ENCODE peak calls at places on chromosome 2, in seven cellular contexts. B is T-helper 2 cell; P is stimulated activated CD8-positive, alpha-beta memory T cell treated with anti-CD3 and anti-CD28 coated beads, Interleukin-15, amount 100 ng/mL, for 48 hours; A is NCI-H1092 treated with DMSO at 0.1 percent for 48 hours; T is nephron progenitor cell; R is WTC11; Z is NCI-H774. L is an unnamed sample.

GRCh38 chr2:196711625-196712024 is 72.1 kb downstream of the CCDC150 start:
- DNase-seq in B (no peak), P (no peak), A (no peak), T (no peak), R (no peak), Z (no peak), L (no peak)

GRCh38 chr2:160077912-160078585 is 15.6 kb upstream of the PLA2R1 start:
- DNase-seq in B (no peak), P (no peak), A (no peak), T (no peak), R (no peak), Z (no peak), L (no peak)

GRCh38 chr2:231717281-231718180 is 9.2 kb downstream of the PTMA start:
- DNase-seq in B (peak), P (no peak), A (no peak), T (peak), R (peak), Z (no peak), L (no peak)

GRCh38 chr2:138223321-138223720 is 259.0 kb downstream of the HNMT start:
- DNase-seq in B (no peak), P (no peak), A (no peak), T (no peak), R (no peak), Z (no peak), L (no peak)

GRCh38 chr2:216119144-216119543 is 10.0 kb downstream of the XRCC5 start:
- DNase-seq in B (no peak), P (no peak), A (no peak), T (no peak), R (no peak), Z (no peak), L (no peak)

GRCh38 chr2:88638743-88639142 is 11.5 kb upstream of the EIF2AK3 start:
- DNase-seq in B (peak), P (peak), A (no peak), T (no peak), R (no peak), Z (no peak), L (peak)

GRCh38 chr2:143758629-143759330 is 629.6 kb downstream of the ARHGAP15 start:
- DNase-seq in B (no peak), P (no peak), A (no peak), T (no peak), R (no peak), Z (no peak), L (no peak)

GRCh38 chr2:28716265-28716865 is 35.3 kb upstream of the PPP1CB start:
- DNase-seq in B (no peak), P (no peak), A (no peak), T (no peak), R (no peak), Z (peak), L (no peak)

GRCh38 chr2:234679766-234680687 is 183.1 kb upstream of the ARL4C start:
- DNase-seq in B (no peak), P (no peak), A (no peak), T (no peak), R (no peak), Z (no peak), L (no peak)

GRCh38 chr2:186325827-186326535 is 160.1 kb upstream of the ZC3H15 start:
- DNase-seq in B (no peak), P (no peak), A (no peak), T (no peak), R (no peak), Z (no peak), L (no peak)

GRCh38 chr2:3533836-3534235 is 14.5 kb upstream of the ADI1 start:
- DNase-seq in B (no peak), P (no peak), A (no peak), T (no peak), R (peak), Z (no peak), L (no peak)

GRCh38 chr2:115297056-115297455 is 854.6 kb downstream of the DPP10 start:
- DNase-seq in B (no peak), P (no peak), A (no peak), T (no peak), R (no peak), Z (no peak), L (no peak)

GRCh38 chr2:27212626-27213471 is 781 bp upstream of the SLC5A6 start:
- DNase-seq in B (peak), P (no peak), A (peak), T (peak), R (no peak), Z (no peak), L (no peak)

GRCh38 chr2:234955091-234955511 is 3.3 kb downstream of the SH3BP4 start:
- DNase-seq in B (no peak), P (no peak), A (no peak), T (no peak), R (peak), Z (no peak), L (no peak)

GRCh38 chr2:118913805-118914645 is 28.0 kb upstream of the MARCO start:
- DNase-seq in B (no peak), P (no peak), A (no peak), T (no peak), R (no peak), Z (no peak), L (no peak)

GRCh38 chr2:238418196-238418998 is 8.3 kb upstream of the ASB1 start:
- DNase-seq in B (no peak), P (no peak), A (no peak), T (no peak), R (no peak), Z (no peak), L (no peak)

GRCh38 chr2:217711236-217711635 is 291.6 kb downstream of the TNS1 start:
- DNase-seq in B (no peak), P (no peak), A (no peak), T (no peak), R (no peak), Z (no peak), L (no peak)

GRCh38 chr2:189175869-189176431 is 3.6 kb downstream of the COL5A2 start:
- DNase-seq in B (no peak), P (no peak), A (no peak), T (no peak), R (no peak), Z (no peak), L (no peak)

GRCh38 chr2:85455552-85456090 is 37.1 kb downstream of the SH2D6 start:
- DNase-seq in B (no peak), P (no peak), A (no peak), T (no peak), R (peak), Z (no peak), L (no peak)

GRCh38 chr2:43082111-43082877 is 144.1 kb downstream of the ZFP36L2 start:
- DNase-seq in B (no peak), P (no peak), A (no peak), T (no peak), R (no peak), Z (no peak), L (no peak)

GRCh38 chr2:141554810-141555209 is 576.0 kb downstream of the LRP1B start:
- DNase-seq in B (peak), P (no peak), A (peak), T (peak), R (no peak), Z (no peak), L (no peak)

GRCh38 chr2:43149482-43150107 is 76.8 kb downstream of the ZFP36L2 start:
- DNase-seq in B (peak), P (no peak), A (no peak), T (no peak), R (no peak), Z (no peak), L (no peak)

GRCh38 chr2:86042256-86043168 is 63.2 kb downstream of the POLR1A start:
- DNase-seq in B (no peak), P (no peak), A (no peak), T (no peak), R (no peak), Z (no peak), L (no peak)

GRCh38 chr2:88746929-88747490 is 55.5 kb downstream of the RPIA start:
- DNase-seq in B (no peak), P (no peak), A (no peak), T (no peak), R (no peak), Z (no peak), L (no peak)

GRCh38 chr2:148926291-148926961 is 51.4 kb downstream of the KIF5C start:
- DNase-seq in B (peak), P (peak), A (peak), T (peak), R (peak), Z (no peak), L (peak)

GRCh38 chr2:25316101-25316500 is 25.6 kb downstream of the DNMT3A start:
- DNase-seq in B (no peak), P (no peak), A (no peak), T (no peak), R (no peak), Z (no peak), L (no peak)

GRCh38 chr2:222174450-222174849 is 124.3 kb downstream of the PAX3 start:
- DNase-seq in B (no peak), P (no peak), A (no peak), T (peak), R (no peak), Z (no peak), L (no peak)

GRCh38 chr2:166041613-166042012 is 86.2 kb downstream of the SCN1A start:
- DNase-seq in B (no peak), P (no peak), A (no peak), T (no peak), R (no peak), Z (no peak), L (no peak)

GRCh38 chr2:127093648-127094210 is 13.2 kb downstream of the BIN1 start:
- DNase-seq in B (no peak), P (no peak), A (no peak), T (no peak), R (no peak), Z (no peak), L (no peak)

GRCh38 chr2:8684885-8685696 is 3.2 kb downstream of the ID2 start:
- DNase-seq in B (peak), P (peak), A (peak), T (peak), R (peak), Z (peak), L (peak)

GRCh38 chr2:68124321-68124720 is 33.4 kb upstream of the PNO1 start:
- DNase-seq in B (no peak), P (no peak), A (no peak), T (no peak), R (no peak), Z (no peak), L (no peak)

GRCh38 chr2:133390151-133390550 is 178.1 kb downstream of the NCKAP5 start:
- DNase-seq in B (no peak), P (no peak), A (no peak), T (no peak), R (no peak), Z (no peak), L (no peak)

GRCh38 chr2:193584001-193584400 is 1389.3 kb upstream of the TMEFF2 start:
- DNase-seq in B (no peak), P (no peak), A (no peak), T (peak), R (peak), Z (no peak), L (no peak)

GRCh38 chr2:239574434-239575156 is 173.8 kb upstream of the HDAC4 start:
- DNase-seq in B (no peak), P (no peak), A (no peak), T (peak), R (no peak), Z (no peak), L (no peak)

GRCh38 chr2:47038656-47039501 is 116.2 kb downstream of the STPG4 start:
- DNase-seq in B (peak), P (peak), A (peak), T (no peak), R (no peak), Z (peak), L (no peak)

GRCh38 chr2:126513033-126513432 is 142.9 kb upstream of the GYPC start:
- DNase-seq in B (no peak), P (no peak), A (no peak), T (no peak), R (no peak), Z (no peak), L (no peak)

GRCh38 chr2:100197643-100198153 is 55.3 kb upstream of the AFF3 start:
- DNase-seq in B (no peak), P (no peak), A (no peak), T (peak), R (peak), Z (no peak), L (no peak)

GRCh38 chr2:67309281-67309680 is 87.9 kb upstream of the ETAA1 start:
- DNase-seq in B (no peak), P (no peak), A (no peak), T (no peak), R (no peak), Z (no peak), L (no peak)

GRCh38 chr2:191064590-191064989 is 50.6 kb upstream of the STAT1 start:
- DNase-seq in B (peak), P (peak), A (no peak), T (no peak), R (no peak), Z (no peak), L (no peak)